ENCODE peak calls at places on chromosomes 2 and 18, in nine cellular contexts. W is upper lobe of right lung, O is fibroblast of lung, F is AG09319, Y is Calu3, Q is A549, X is heart right ventricle, I is HFFc6, D is RWPE1. R is an unnamed sample.
A peak's percentile ranks its signal among the peaks of the same experiment; 100 is the strongest.

GRCh38 chr18:24395049-24395780 is 2.4 kb downstream of the OSBPL1A start:
- DNase-seq in F (peak; percentile 41), W (no peak), Y (no peak), I (no peak), O (peak; percentile 38), D (no peak), X (no peak), Q (no peak), R (no peak)

GRCh38 chr2:232527905-232528470 is 2.0 kb downstream of the CHRND start:
- DNase-seq in O (no peak), Y (no peak), X (no peak), Q (no peak), W (no peak), I (no peak), F (no peak), D (no peak), R (no peak)

GRCh38 chr2:130823886-130824491 is 12.7 kb upstream of the ARHGEF4 start:
- DNase-seq in Y (no peak), I (no peak), F (no peak), D (no peak), W (peak; percentile 46), Q (no peak), X (no peak), O (no peak), R (peak; percentile 72)

GRCh38 chr2:236402016-236402784 is 138.0 kb upstream of the ASB18 start:
- DNase-seq in W (no peak), O (no peak), I (no peak), Q (no peak), Y (no peak), X (no peak), D (no peak), F (no peak), R (no peak)

GRCh38 chr18:10953672-10954071 is 195.7 kb downstream of the PIEZO2 start:
- DNase-seq in Q (no peak), Y (no peak), O (no peak), F (no peak), X (no peak), I (no peak), W (no peak), D (no peak), R (no peak)

GRCh38 chr18:58860747-58861224 is 3.9 kb upstream of the ZNF532 start:
- DNase-seq in I (no peak), Y (no peak), Q (no peak), D (no peak), O (peak; percentile 31), W (no peak), F (no peak), X (no peak), R (no peak)

GRCh38 chr2:30711646-30712085 is 95.6 kb downstream of the CAPN13 start:
- DNase-seq in D (peak; percentile 66), Q (peak; percentile 94), O (peak; percentile 90), I (peak; percentile 94), W (peak; percentile 83), X (peak; percentile 92), Y (peak; percentile 90), F (peak; percentile 72), R (peak; percentile 79)

GRCh38 chr2:179470102-179470501 is 205.5 kb upstream of the SESTD1 start:
- DNase-seq in D (no peak), O (no peak), Q (no peak), X (no peak), I (no peak), W (no peak), Y (no peak), F (no peak), R (no peak)

GRCh38 chr18:63152791-63153190 is 166.8 kb downstream of the BCL2 start:
- DNase-seq in Y (no peak), D (no peak), F (no peak), W (no peak), X (no peak), Q (no peak), I (no peak), O (no peak), R (no peak)

GRCh38 chr2:3121601-3122000 is 256.0 kb downstream of the EIPR1 start:
- DNase-seq in X (no peak), I (no peak), W (no peak), F (no peak), O (peak; percentile 30), Y (no peak), Q (no peak), D (no peak), R (no peak)

GRCh38 chr2:120566331-120567035 is 169.2 kb upstream of the GLI2 start:
- DNase-seq in X (peak; percentile 86), Q (no peak), Y (no peak), D (no peak), F (peak; percentile 76), I (no peak), O (peak; percentile 89), W (no peak), R (no peak)

GRCh38 chr2:106537047-106537446 is 49.9 kb downstream of the CD8B2 start:
- DNase-seq in D (no peak), Y (no peak), F (no peak), W (no peak), Q (no peak), X (peak; percentile 21), O (no peak), I (no peak), R (no peak)

GRCh38 chr2:176997074-176997791 is 215.4 kb upstream of the HNRNPA3 start:
- DNase-seq in W (no peak), I (peak; percentile 57), F (no peak), Y (peak; percentile 68), D (peak; percentile 14), X (no peak), O (peak; percentile 35), Q (peak; percentile 87), R (no peak)

GRCh38 chr2:43082111-43082877 is 144.1 kb downstream of the ZFP36L2 start:
- DNase-seq in Q (peak; percentile 76), Y (no peak), D (peak; percentile 73), O (peak; percentile 81), X (peak; percentile 79), F (no peak), W (no peak), I (peak; percentile 72), R (no peak)

GRCh38 chr2:11132036-11132671 is 23.1 kb upstream of the SLC66A3 start:
- DNase-seq in D (no peak), I (no peak), W (no peak), O (no peak), Q (no peak), X (no peak), Y (no peak), F (no peak), R (no peak)
- TF ChIP-seq CTCF in D (no peak), I (no peak), W (no peak), O (no peak), Q (no peak), X (no peak), Y (no peak), F (no peak), R (no peak)

DNA sequence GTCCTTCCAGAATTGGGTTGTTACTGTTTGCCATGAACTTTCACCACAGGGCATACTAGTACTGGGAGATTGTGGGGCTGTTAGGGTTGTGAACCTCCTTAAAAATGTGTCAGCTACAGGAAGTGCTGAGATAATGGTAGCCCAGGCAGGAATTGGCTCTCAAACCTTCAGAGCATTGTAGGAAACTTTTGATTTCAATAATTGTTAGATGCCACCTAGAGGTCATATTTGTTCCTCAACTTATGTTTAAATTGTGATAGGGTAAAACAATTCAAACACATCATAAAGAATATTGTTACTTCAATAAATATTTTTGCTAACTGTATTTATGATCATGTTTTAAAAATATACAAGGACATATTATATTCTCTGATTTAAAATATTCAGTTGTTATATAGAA is 594.6 kb downstream of the ADCYAP1 start:
- DNase-seq in Y (no peak), D (no peak), X (no peak), O (no peak), Q (no peak), I (no peak), F (no peak), W (no peak), R (no peak)
- TF ChIP-seq CTCF in Y (no peak), D (no peak), X (no peak), O (no peak), Q (no peak), I (peak; percentile 27), F (no peak), W (no peak), R (no peak)

DNA sequence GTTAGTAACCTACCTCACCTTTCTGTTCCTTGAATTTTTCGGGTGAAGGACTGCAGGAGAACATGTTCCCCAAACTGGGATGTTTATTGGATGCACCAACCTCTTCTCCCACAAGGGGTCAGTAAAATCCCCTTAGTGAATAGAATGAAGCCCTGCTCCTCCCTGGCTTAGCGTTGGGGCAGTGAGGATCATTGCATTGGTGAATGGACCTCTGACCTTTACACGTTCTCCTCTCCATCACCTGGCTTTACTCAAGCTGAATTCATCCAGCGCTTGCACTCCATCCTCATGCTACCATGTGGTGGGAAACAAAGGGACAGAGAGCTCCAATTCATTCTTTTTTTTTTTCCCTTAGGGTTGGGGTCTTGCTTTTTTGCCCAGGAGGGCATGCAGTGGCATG is 157.2 kb downstream of the MIB1 start:
- DNase-seq in W (no peak), F (no peak), Y (peak; percentile 73), O (peak; percentile 46), D (peak; percentile 40), I (peak; percentile 11), Q (peak; percentile 55), X (peak; percentile 47), R (peak; percentile 65)
- TF ChIP-seq CTCF in W (peak; percentile 72), F (peak; percentile 75), Y (peak; percentile 70), O (peak; percentile 76), D (peak; percentile 60), I (peak; percentile 82), Q (peak; percentile 60), X (peak; percentile 41), R (peak; percentile 72)

DNA sequence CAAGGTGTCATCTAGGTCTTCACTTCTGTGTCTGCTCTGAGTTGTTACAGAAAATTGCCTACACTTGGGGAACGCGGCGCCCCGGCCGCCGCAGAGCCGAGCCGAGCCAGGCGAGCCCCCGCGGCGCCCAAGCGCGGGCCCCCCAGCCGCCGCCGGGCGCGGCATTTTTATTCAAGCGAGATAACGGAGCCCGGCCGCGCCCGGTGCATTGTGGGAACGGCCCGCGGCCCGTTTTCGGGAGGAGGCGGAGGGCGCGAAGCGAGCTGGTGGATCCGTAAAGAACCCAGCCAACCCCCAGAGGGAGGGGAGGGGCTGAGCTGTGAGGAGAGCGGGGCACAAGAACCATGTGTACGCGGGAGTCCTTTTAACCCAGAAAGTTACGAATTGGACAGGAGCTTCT is 191.8 kb downstream of the FTCDNL1 start:
- DNase-seq in D (peak; percentile 8), W (no peak), Q (no peak), X (peak; percentile 18), I (no peak), Y (no peak), O (peak; percentile 36), F (no peak), R (no peak)
- TF ChIP-seq CTCF in D (no peak), W (no peak), Q (no peak), X (no peak), I (no peak), Y (no peak), O (no peak), F (no peak), R (no peak)